ENCODE peak calls at places on chromosome 5, in ten cellular contexts. K, G, I, P, L, V, S, D, A and Q are unnamed samples.

GRCh38 chr5:77560677-77561263 is 68.7 kb upstream of the WDR41 start:
- DNase-seq in G (peak), D (peak), S (peak), A (peak), L (peak), I (peak), V (peak), K (peak), P (no peak), Q (peak)

GRCh38 chr5:96582343-96582742 is 79.8 kb upstream of the CAST start:
- DNase-seq in L (no peak), I (no peak), P (no peak), D (no peak), A (no peak), V (no peak), K (no peak), G (peak), S (peak), Q (peak)

GRCh38 chr5:72511371-72512178 is 4.4 kb upstream of the ZNF366 start:
- DNase-seq in V (no peak), I (peak), K (no peak), G (peak), S (peak), P (no peak), L (no peak), D (peak), A (no peak), Q (no peak)

GRCh38 chr5:57171818-57172465 is 1.9 kb upstream of the GPBP1 start:
- DNase-seq in A (no peak), L (no peak), S (no peak), G (no peak), K (no peak), V (no peak), I (no peak), D (peak), P (no peak), Q (peak)

GRCh38 chr5:62268239-62268638 is 37.8 kb upstream of the KIF2A start:
- DNase-seq in I (no peak), K (no peak), L (no peak), A (no peak), S (no peak), V (no peak), G (peak), D (peak), P (no peak), Q (peak)

GRCh38 chr5:24823625-24824024 is 178.8 kb upstream of the CDH10 start:
- DNase-seq in I (no peak), D (peak), G (no peak), S (peak), P (no peak), L (no peak), V (peak), K (no peak), A (no peak), Q (peak)

GRCh38 chr5:55402199-55402598 is 94.4 kb downstream of the MTREX start:
- DNase-seq in D (no peak), I (no peak), P (no peak), G (no peak), L (no peak), V (no peak), A (no peak), K (no peak), S (no peak), Q (no peak)

GRCh38 chr5:134092875-134093274 is 21.6 kb upstream of the TCF7 start:
- DNase-seq in P (no peak), L (no peak), I (no peak), V (no peak), A (no peak), D (peak), S (no peak), K (no peak), G (peak), Q (peak)

GRCh38 chr5:10333154-10334006 is 20.1 kb upstream of the MARCHF6 start:
- DNase-seq in P (peak), I (no peak), L (no peak), V (no peak), A (no peak), G (no peak), K (no peak), S (peak), D (no peak), Q (no peak)

GRCh38 chr5:102792705-102793104 is 37.6 kb downstream of the PAM start:
- DNase-seq in K (no peak), V (no peak), D (no peak), G (no peak), L (no peak), P (no peak), I (peak), S (peak), A (no peak), Q (no peak)

GRCh38 chr5:178241259-178241658 is 8.7 kb upstream of the PHYKPL start:
- DNase-seq in I (no peak), P (no peak), D (no peak), K (no peak), G (no peak), L (peak), A (peak), V (no peak), S (no peak), Q (no peak)

GRCh38 chr5:135217669-135218485 is 181.2 kb downstream of the MACROH2A1 start:
- DNase-seq in V (no peak), L (no peak), A (no peak), D (no peak), S (no peak), G (no peak), K (no peak), I (no peak), P (no peak), Q (no peak)

GRCh38 chr5:32278403-32278802 is 34.3 kb downstream of the MTMR12 start:
- DNase-seq in I (peak), K (peak), S (peak), L (no peak), V (no peak), P (no peak), G (peak), D (peak), A (no peak), Q (no peak)

GRCh38 chr5:159021360-159022177 is 78.1 kb downstream of the EBF1 start:
- DNase-seq in A (peak), S (no peak), G (peak), P (no peak), V (no peak), I (no peak), L (no peak), D (no peak), K (peak), Q (no peak)

GRCh38 chr5:178249191-178249989 is 16.8 kb upstream of the PHYKPL start:
- DNase-seq in I (no peak), V (no peak), A (no peak), K (peak), G (peak), S (peak), D (no peak), L (peak), P (no peak), Q (no peak)

GRCh38 chr5:35120745-35121144 is 73.0 kb upstream of the AGXT2 start:
- DNase-seq in K (no peak), S (no peak), G (peak), L (no peak), V (no peak), D (no peak), I (no peak), A (no peak), P (no peak), Q (no peak)

GRCh38 chr5:1432296-1432695 is 12.9 kb downstream of the SLC6A3 start:
- DNase-seq in K (no peak), L (no peak), A (no peak), V (no peak), D (no peak), S (no peak), G (no peak), P (no peak), I (no peak), Q (no peak)